ENCODE peak calls at places on chromosomes 16 and 17, in ten cellular contexts. X is IMR-90, J is astrocyte, N is body of pancreas, H is spleen, U is A549, W is cardiac muscle cell, D is fibroblast of pulmonary artery, L is left ventricle myocardium inferior, O is adrenal gland. T is an unnamed sample.

GRCh38 chr17:66580601-66581385 is 254.1 kb upstream of the CACNG5 start:
- DNase-seq in W (peak), D (peak), O (peak), X (peak), U (no peak), N (peak), J (no peak), H (no peak), L (no peak), T (peak)

GRCh38 chr16:35629001-35629400 is 2169.6 kb downstream of the TP53TG3F start:
- DNase-seq in X (no peak), U (no peak), H (no peak), N (no peak), W (no peak), O (no peak), L (no peak), D (no peak), J (no peak), T (no peak)

GRCh38 chr17:27635275-27635823 is 4.4 kb downstream of the LGALS9 start:
- DNase-seq in O (no peak), W (no peak), L (no peak), J (no peak), X (no peak), U (no peak), N (peak), H (peak), D (no peak), T (no peak)

GRCh38 chr17:78497115-78497540 is 80.1 kb downstream of the DNAH17 start:
- DNase-seq in L (peak), J (peak), O (peak), D (peak), U (peak), N (peak), H (peak), X (peak), W (peak), T (peak)

GRCh38 chr16:57284206-57284951 is at the start of gene PLLP:
- DNase-seq in J (no peak), L (no peak), X (peak), N (peak), H (no peak), W (peak), D (no peak), U (peak), O (no peak), T (no peak)

GRCh38 chr16:24834459-24835335 is 11.1 kb upstream of the SLC5A11 start:
- DNase-seq in O (no peak), W (peak), X (peak), L (no peak), U (peak), N (no peak), H (no peak), J (no peak), D (peak), T (peak)

GRCh38 chr16:86892509-86892908 is 314.2 kb downstream of the FOXL1 start:
- DNase-seq in D (peak), U (no peak), N (no peak), H (no peak), O (no peak), L (no peak), J (no peak), W (peak), X (peak), T (no peak)

GRCh38 chr17:5027921-5028320 is 7.3 kb downstream of the SLC52A1 start:
- DNase-seq in W (no peak), X (no peak), L (no peak), D (no peak), J (no peak), N (no peak), U (no peak), H (no peak), O (no peak), T (no peak)

GRCh38 chr16:8936421-8936820 is 27.3 kb downstream of the USP7 start:
- DNase-seq in U (peak), W (peak), J (peak), X (peak), L (no peak), O (peak), N (peak), D (no peak), H (peak), T (peak)

GRCh38 chr16:57802635-57803412 is 533 bp upstream of the KIFC3 start:
- DNase-seq in H (no peak), J (peak), D (peak), X (peak), W (no peak), N (no peak), O (no peak), U (peak), L (no peak), T (no peak)

GRCh38 chr17:50221500-50222480 is 20.4 kb upstream of the COL1A1 start:
- DNase-seq in H (no peak), O (no peak), J (peak), U (no peak), X (peak), N (no peak), L (no peak), W (peak), D (peak), T (peak)

GRCh38 chr17:43396491-43397060 is 2.2 kb upstream of the ARL4D start:
- DNase-seq in D (no peak), N (no peak), J (no peak), U (no peak), O (no peak), W (no peak), L (no peak), H (no peak), X (no peak), T (no peak)

GRCh38 chr17:78366109-78366848 is 6.4 kb upstream of the SOCS3 start:
- DNase-seq in O (no peak), J (no peak), U (no peak), L (no peak), H (no peak), D (no peak), N (no peak), X (no peak), W (no peak), T (no peak)

GRCh38 chr16:4700380-4700996 is 7.1 kb downstream of the NUDT16L1 start:
- DNase-seq in J (no peak), L (no peak), W (no peak), N (no peak), D (no peak), U (no peak), H (no peak), O (no peak), X (no peak), T (peak)

GRCh38 chr17:55345132-55345531 is 76.5 kb downstream of the MMD start:
- DNase-seq in H (no peak), D (no peak), N (no peak), J (no peak), X (no peak), W (no peak), O (no peak), L (no peak), U (no peak), T (no peak)

GRCh38 chr17:41689497-41690299 is 1.0 kb downstream of the EIF1 start:
- DNase-seq in J (no peak), D (peak), N (peak), U (peak), L (no peak), H (no peak), W (peak), X (peak), O (peak), T (no peak)

GRCh38 chr17:58276423-58276822 is 4.3 kb downstream of the MPO start:
- DNase-seq in X (no peak), W (no peak), U (no peak), O (no peak), J (no peak), H (peak), L (no peak), N (no peak), D (no peak), T (no peak)

DNA sequence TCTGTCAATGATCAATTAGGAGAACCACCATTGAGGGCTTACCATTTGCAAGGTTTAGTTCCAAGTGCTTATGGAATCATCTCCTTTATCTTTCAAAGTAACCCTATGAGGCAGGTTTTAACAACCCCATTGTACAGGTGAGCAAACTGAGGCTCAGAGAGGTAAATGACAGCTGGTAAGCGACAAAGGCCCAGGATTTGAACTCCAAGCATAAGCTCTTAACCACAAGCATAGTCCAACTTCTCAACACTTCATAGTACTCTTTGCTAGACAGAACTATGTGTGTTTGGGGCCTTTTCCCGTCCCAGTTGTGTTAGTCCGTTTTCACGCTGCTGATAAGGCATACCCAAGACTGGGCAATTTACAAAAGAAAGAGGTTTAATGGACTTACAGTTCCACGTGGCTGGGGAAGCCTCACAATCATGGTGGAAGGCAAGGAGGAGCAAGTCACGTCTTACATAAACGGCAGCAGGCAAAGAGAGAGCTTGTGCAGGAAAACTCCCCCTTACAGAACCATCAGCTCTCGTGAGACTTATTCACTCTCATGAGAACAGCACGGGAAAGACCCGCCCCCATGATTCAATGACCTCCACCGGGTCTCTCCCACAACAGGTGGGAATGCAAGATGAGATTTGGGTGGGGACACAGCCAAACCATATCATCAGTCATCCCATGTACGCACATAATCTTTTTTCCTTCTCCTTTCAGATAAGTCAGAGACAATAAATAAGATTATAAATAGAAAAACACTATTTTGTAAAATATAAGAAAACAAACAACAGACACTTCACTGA is 6.4 kb downstream of the RPH3AL start:
- DNase-seq in X (no peak), H (no peak), J (no peak), U (no peak), O (no peak), N (no peak), D (no peak), L (no peak), W (no peak), T (no peak)
- TF ChIP-seq CTCF in X (no peak), H (no peak), J (no peak), U (no peak), O (no peak), N (no peak), D (no peak), L (no peak), W (no peak), T (no peak)

GRCh38 chr16:21167929-21168602 is 9.6 kb downstream of the LDAF1 start:
- DNase-seq in J (no peak), X (no peak), D (no peak), H (no peak), N (no peak), L (no peak), O (no peak), W (no peak), U (no peak), T (no peak)
- H3K4me3 ChIP-seq in J (no peak), X (no peak), D (no peak), H (no peak), N (no peak), L (no peak), O (no peak), W (no peak), U (no peak), T (no peak)

GRCh38 chr17:40443196-40443987 is at the start of gene IGFBP4:
- DNase-seq in O (peak), X (peak), H (peak), L (peak), D (peak), J (peak), U (peak), N (peak), W (peak), T (peak)
- TF ChIP-seq CTCF in O (no peak), X (peak), H (no peak), L (peak), D (peak), J (no peak), U (peak), N (peak), W (peak), T (peak)

DNA sequence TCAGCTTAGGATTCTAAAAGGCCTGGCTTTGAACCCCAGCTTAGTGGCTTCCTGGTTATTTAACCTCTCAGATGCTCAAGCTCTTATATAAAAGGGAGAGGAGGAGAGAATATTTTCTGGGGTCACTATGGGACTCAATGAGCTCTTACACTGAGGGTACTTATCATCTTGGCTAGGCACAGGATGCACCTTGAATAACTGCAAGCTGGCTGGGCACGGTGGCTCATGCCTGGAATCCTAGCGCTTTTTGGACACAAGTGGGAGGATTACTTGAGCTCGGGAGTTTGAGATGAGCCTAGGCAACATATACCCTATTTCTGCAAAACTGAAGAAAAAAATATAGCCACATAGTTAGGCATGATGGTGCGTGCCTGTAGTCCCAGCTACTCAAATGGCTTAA is 665.3 kb upstream of the RBFOX1 start:
- DNase-seq in D (no peak), O (no peak), W (no peak), U (no peak), X (no peak), L (no peak), N (no peak), H (no peak), J (no peak), T (no peak)
- H3K4me3 ChIP-seq in D (no peak), O (no peak), W (no peak), U (no peak), X (no peak), L (no peak), N (no peak), H (no peak), J (no peak), T (no peak)

GRCh38 chr16:53546988-53547391 is 44.0 kb upstream of the AKTIP start:
- DNase-seq in N (no peak), O (no peak), U (peak), H (no peak), L (no peak), W (no peak), D (peak), J (no peak), X (peak), T (peak)
- TF ChIP-seq CTCF in N (no peak), O (no peak), U (no peak), H (no peak), L (peak), W (peak), D (peak), J (peak), X (no peak), T (peak)

GRCh38 chr17:56909742-56910508 is 3.9 kb downstream of the TRIM25 start:
- DNase-seq in W (no peak), U (no peak), L (no peak), J (no peak), X (no peak), N (peak), O (peak), H (no peak), D (no peak), T (no peak)
- H3K4me3 ChIP-seq in W (no peak), U (no peak), L (peak), J (no peak), X (no peak), N (no peak), O (no peak), H (peak), D (no peak), T (no peak)

DNA sequence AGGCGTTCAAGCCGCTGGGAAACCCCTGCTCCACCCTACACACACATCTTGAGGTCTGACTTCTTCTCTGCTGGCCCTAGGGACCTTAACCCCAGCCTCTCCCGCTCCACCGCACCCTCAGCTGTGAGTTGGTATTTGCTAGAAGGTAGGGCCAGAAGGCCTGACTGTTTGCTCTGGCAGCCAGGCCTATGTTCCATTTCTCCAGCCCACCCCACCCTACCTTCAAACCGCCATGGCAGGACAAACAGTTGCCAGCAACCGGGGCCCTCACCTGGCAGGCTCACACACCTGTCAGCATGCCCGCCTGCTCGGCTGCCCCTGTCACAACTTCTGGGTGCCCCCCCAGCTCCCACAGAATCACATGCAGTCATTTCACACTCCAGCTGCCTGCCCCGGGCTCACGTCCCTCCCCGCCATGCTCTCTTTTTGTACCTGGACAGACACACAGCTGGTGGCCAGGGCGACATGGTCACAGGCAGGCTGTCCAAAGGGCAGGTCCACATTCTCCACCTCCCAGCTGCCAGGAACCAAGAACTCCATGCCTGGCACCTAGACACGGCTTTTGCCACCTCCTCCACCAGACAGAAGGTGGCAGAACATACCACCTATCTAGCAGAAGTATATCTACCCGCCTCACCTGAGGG is 2.6 kb upstream of the ATP2A3 start:
- DNase-seq in U (no peak), L (no peak), J (no peak), H (no peak), O (no peak), N (peak), W (no peak), X (no peak), D (no peak), T (no peak)
- TF ChIP-seq CTCF in U (no peak), L (no peak), J (no peak), H (no peak), O (no peak), N (peak), W (no peak), X (no peak), D (no peak), T (no peak)

DNA sequence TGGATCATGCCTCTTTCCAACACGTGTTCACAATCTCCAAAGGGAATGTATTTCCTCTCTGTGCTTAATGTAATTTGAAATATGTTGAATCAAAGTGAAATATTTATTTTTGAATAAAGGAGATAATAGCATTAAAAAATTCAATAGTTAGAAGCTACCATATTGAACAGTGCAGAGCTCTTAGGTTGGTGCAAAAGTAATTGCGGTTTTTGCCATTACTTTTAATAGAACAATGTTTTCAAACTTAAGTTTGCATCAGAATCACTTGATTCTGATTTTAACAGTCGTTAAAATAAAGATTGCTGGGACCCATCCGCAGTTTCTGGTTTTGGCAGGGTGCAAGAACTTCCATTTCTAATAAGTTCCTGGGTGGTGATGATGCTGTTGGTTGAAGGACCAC is 10.0 kb upstream of the MEIOC start:
- DNase-seq in D (no peak), W (no peak), N (no peak), X (no peak), J (no peak), U (no peak), O (no peak), H (no peak), L (no peak), T (no peak)
- H3K4me3 ChIP-seq in D (no peak), W (no peak), N (no peak), X (no peak), J (no peak), U (no peak), O (no peak), H (no peak), L (no peak), T (no peak)

DNA sequence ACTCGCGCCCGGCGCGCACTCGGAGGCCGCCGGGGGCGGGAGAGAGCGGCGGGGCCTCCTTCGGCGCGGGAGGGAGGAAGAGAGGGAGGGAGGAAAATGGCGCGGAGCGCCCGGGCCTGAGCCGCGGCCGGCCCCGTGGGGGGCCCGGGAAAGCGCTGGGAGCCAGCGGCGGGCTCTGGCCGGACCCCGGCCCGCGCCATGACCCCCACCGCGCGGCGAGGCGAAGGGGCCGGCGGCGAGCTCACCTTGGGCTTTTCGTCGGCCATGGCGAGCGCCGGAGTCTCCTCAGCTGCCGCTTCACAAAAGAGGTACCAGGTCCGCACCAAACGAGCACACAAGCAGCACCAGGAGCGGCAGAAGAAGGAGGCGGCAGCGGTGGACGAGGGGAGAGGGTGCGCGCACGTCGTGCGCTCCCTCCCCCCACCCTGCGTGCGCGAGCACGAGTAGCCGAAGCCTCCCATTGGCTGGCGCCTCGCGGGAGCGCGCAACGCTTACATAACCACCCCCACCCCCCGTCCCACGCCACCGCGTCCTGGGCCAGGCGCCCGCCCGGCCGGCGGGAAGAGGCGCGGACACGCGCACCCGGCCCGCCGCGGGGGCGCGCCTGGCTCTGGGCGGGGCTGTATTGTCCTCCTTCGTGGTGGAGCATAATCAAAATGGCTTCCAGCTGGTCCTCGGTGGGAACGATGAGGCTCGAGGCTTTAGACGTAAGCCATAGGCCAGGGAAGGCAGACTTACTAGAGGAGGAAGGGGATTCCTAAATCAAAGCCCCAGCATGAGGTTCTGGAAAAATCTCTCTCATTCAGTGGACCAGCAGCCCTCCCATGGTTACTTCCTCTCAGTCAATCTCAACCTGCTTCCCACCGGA is at the start of gene SUMO2:
- DNase-seq in W (peak), N (peak), U (peak), L (peak), O (peak), D (peak), H (peak), J (peak), X (peak), T (peak)
- TF ChIP-seq CTCF in W (peak), N (peak), U (no peak), L (peak), O (peak), D (no peak), H (no peak), J (no peak), X (peak), T (peak)

GRCh38 chr17:17051380-17051779 is 9.1 kb downstream of the MPRIP start:
- DNase-seq in J (no peak), H (no peak), L (no peak), O (no peak), W (no peak), D (no peak), X (no peak), N (no peak), U (no peak), T (no peak)
- H3K4me3 ChIP-seq in J (no peak), H (no peak), L (peak), O (no peak), W (no peak), D (no peak), X (no peak), N (no peak), U (no peak), T (no peak)

T was measured in bronchial epithelial cell.